ENCODE peak calls at places on chromosomes 5 and 9, in four cellular contexts. One of them, this sample, is unnamed.
A peak's percentile ranks its signal among the peaks of the same experiment; 100 is the strongest.

GRCh38 chr5:124736111-124736813 is 10.2 kb downstream of the ZNF608 start:
- DNase-seq in heart right ventricle: no peak
- DNase-seq in small intestine: peak; percentile 71
- DNase-seq in A549: no peak
- DNase-seq in this sample: no peak

GRCh38 chr9:138097501-138097991 is 220.0 kb downstream of the CACNA1B start:
- DNase-seq in small intestine: no peak
- DNase-seq in A549: no peak
- DNase-seq in heart right ventricle: no peak
- DNase-seq in this sample: no peak

GRCh38 chr5:80246995-80247729 is 8.7 kb downstream of the SERINC5 start:
- DNase-seq in A549: peak; percentile 70
- DNase-seq in heart right ventricle: peak; percentile 52
- DNase-seq in small intestine: peak; percentile 87
- DNase-seq in this sample: peak; percentile 32

GRCh38 chr5:10913846-10914245 is 152.8 kb upstream of the DAP start:
- DNase-seq in heart right ventricle: no peak
- DNase-seq in A549: peak; percentile 38
- DNase-seq in small intestine: peak; percentile 25
- DNase-seq in this sample: no peak

GRCh38 chr5:150261231-150261630 is 28.3 kb downstream of the CAMK2A start:
- DNase-seq in small intestine: no peak
- DNase-seq in heart right ventricle: no peak
- DNase-seq in A549: no peak
- DNase-seq in this sample: no peak

GRCh38 chr9:9771314-9771713 is 841.5 kb downstream of the PTPRD start:
- DNase-seq in A549: no peak
- DNase-seq in small intestine: no peak
- DNase-seq in heart right ventricle: no peak
- DNase-seq in this sample: no peak

GRCh38 chr5:124670672-124671592 is 75.5 kb downstream of the ZNF608 start:
- DNase-seq in A549: no peak
- DNase-seq in small intestine: no peak
- DNase-seq in heart right ventricle: no peak
- DNase-seq in this sample: no peak

GRCh38 chr5:137506296-137506695 is 7.2 kb upstream of the SPOCK1 start:
- DNase-seq in heart right ventricle: no peak
- DNase-seq in A549: no peak
- DNase-seq in small intestine: no peak
- DNase-seq in this sample: no peak

GRCh38 chr9:5799314-5799713 is 33.6 kb downstream of the ERMP1 start:
- DNase-seq in A549: peak; percentile 73
- DNase-seq in small intestine: peak; percentile 49
- DNase-seq in heart right ventricle: no peak
- DNase-seq in this sample: no peak

GRCh38 chr9:88742483-88742882 is 207.5 kb downstream of the NXNL2 start:
- DNase-seq in A549: no peak
- DNase-seq in small intestine: no peak
- DNase-seq in heart right ventricle: no peak
- DNase-seq in this sample: no peak

GRCh38 chr5:147234825-147235635 is at the start of gene STK32A:
- DNase-seq in heart right ventricle: no peak
- DNase-seq in A549: peak; percentile 42
- DNase-seq in small intestine: peak; percentile 5
- DNase-seq in this sample: peak; percentile 34

DNA sequence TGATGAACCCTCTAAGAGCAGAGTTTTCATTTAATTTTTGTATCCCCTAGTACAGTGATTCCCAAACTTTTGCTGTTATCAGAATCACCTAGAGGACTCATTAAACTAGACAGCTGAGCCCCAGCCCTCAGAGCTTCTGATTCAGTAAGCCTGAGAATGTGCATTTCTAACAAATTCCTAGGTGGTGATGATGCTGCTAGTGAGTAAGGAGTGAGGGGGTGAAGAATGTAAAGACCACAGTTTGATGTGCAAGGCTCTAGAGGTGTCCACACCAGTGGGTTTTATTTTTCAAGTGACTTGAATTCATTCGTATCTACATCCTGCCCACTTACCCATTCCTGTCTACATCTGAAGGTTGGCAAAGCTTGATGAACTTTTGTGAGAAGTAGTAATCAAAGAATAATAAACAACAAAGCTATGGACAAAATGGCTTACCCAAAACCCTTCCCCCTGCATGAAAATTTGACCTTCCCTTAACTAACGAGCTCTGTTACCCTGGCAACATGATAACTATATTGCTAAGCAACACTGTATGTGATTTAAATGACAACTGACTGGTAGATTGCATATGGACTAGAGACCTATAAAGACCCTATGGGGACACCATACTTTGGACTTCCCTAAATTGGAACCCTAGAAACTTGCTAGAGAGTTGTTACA is 35.2 kb downstream of the DTWD2 start:
- DNase-seq in heart right ventricle: no peak
- DNase-seq in A549: no peak
- DNase-seq in small intestine: no peak
- DNase-seq in this sample: no peak
- H3K4me3 ChIP-seq in heart right ventricle: no peak overlapping the region
- H3K4me3 ChIP-seq in A549: no peak overlapping the region
- H3K4me3 ChIP-seq in small intestine: no peak overlapping the region
- H3K4me3 ChIP-seq in this sample: no peak overlapping the region

DNA sequence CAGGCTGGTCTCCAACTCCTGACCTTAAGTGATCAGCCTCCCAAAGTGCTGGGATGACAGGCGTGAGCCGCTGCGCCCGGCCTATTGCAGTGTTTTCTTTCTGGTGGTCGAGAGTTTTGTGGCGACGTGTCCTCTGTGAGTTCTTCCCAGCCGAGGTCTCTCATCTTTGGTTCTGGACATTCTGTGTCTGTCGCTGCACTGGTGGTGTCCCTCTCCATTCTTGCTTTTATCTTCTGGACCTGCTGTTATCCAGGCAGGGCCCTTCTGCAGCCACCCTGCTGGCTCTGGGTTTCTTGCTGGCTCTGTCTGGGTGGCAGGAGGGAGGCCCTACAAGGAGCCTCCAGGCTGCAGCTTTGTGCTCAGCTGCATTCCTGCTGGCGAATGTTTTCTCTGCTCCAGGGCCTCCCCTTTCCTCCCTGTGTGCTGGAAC is 49.1 kb upstream of the EXOC3 start:
- DNase-seq in A549: no peak
- DNase-seq in small intestine: no peak
- DNase-seq in heart right ventricle: no peak
- DNase-seq in this sample: no peak
- H3K4me3 ChIP-seq in A549: no peak overlapping the region
- H3K4me3 ChIP-seq in small intestine: no peak overlapping the region
- H3K4me3 ChIP-seq in heart right ventricle: no peak overlapping the region
- H3K4me3 ChIP-seq in this sample: no peak overlapping the region

GRCh38 chr5:140017397-140018095 is 25.6 kb downstream of the NRG2 start:
- DNase-seq in small intestine: no peak
- DNase-seq in heart right ventricle: no peak
- DNase-seq in A549: no peak
- DNase-seq in this sample: no peak
- H3K4me3 ChIP-seq in small intestine: no peak overlapping the region
- H3K4me3 ChIP-seq in heart right ventricle: no peak overlapping the region
- H3K4me3 ChIP-seq in A549: no peak overlapping the region
- H3K4me3 ChIP-seq in this sample: no peak overlapping the region

GRCh38 chr9:96460470-96460869 is 10.5 kb downstream of the HABP4 start:
- DNase-seq in small intestine: no peak
- DNase-seq in A549: no peak
- DNase-seq in heart right ventricle: no peak
- DNase-seq in this sample: no peak
- H3K4me3 ChIP-seq in small intestine: no peak overlapping the region
- H3K4me3 ChIP-seq in A549: no peak overlapping the region
- H3K4me3 ChIP-seq in heart right ventricle: no peak overlapping the region
- H3K4me3 ChIP-seq in this sample: no peak overlapping the region

GRCh38 chr9:127958728-127959127 is 21.1 kb upstream of the DPM2 start:
- DNase-seq in heart right ventricle: no peak
- DNase-seq in small intestine: no peak
- DNase-seq in A549: no peak
- DNase-seq in this sample: no peak

GRCh38 chr9:127953768-127954505 is 16.3 kb upstream of the DPM2 start:
- DNase-seq in A549: no peak
- DNase-seq in small intestine: no peak
- DNase-seq in heart right ventricle: no peak
- DNase-seq in this sample: no peak

GRCh38 chr9:127959841-127960409 is 20.9 kb downstream of the EEIG1 start:
- DNase-seq in A549: no peak
- DNase-seq in heart right ventricle: no peak
- DNase-seq in small intestine: no peak
- DNase-seq in this sample: no peak

GRCh38 chr9:127954831-127955293 is 17.2 kb upstream of the DPM2 start:
- DNase-seq in A549: no peak
- DNase-seq in small intestine: no peak
- DNase-seq in heart right ventricle: no peak
- DNase-seq in this sample: no peak

DNA sequence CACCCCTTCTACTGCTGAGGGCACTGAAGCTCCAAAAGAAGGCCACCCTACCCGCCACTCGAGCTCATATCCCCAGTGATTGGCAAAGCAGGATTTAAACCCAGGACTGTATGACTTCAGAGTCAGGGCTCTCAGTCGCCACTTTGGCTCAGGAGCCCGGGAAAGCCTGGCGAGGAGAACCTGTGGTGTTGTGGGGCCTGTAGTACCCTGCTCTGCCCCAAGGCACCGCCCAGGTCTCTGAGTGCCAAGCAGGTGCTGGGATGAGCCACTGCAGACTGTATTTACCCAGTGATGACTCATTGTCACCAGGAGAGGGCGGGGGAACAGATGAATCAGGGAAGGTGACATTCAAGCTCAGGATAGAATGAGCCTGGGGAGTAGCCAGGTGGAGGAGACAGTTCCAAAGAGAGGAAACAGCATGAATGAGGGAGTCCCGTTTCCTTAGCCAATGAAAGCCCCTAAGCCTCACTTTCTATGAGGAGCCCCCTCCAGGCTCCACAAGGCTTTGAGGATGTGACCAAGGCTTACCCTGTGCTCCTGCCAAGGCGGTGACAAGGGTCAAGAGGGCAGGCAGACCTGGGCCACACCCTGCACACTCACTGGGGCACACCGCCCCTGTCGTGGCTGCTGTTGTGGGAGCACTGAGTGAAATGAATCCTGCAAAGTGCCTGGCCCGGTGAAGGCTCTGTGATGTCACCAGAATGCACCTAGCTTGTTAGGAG is 17.8 kb upstream of the DPM2 start:
- DNase-seq in heart right ventricle: peak; percentile 68
- DNase-seq in A549: peak; percentile 89
- DNase-seq in small intestine: peak; percentile 99
- DNase-seq in this sample: peak; percentile 54
- H3K4me3 ChIP-seq in heart right ventricle: no peak overlapping the region
- H3K4me3 ChIP-seq in A549: peak overlapping the region; percentile 12
- H3K4me3 ChIP-seq in small intestine: no peak overlapping the region
- H3K4me3 ChIP-seq in this sample: no peak overlapping the region

GRCh38 chr9:13186774-13187173 is 92.7 kb downstream of the MPDZ start:
- DNase-seq in small intestine: peak; percentile 3
- DNase-seq in A549: no peak
- DNase-seq in heart right ventricle: no peak
- DNase-seq in this sample: no peak
- H3K4me3 ChIP-seq in small intestine: no peak overlapping the region
- H3K4me3 ChIP-seq in A549: no peak overlapping the region
- H3K4me3 ChIP-seq in heart right ventricle: no peak overlapping the region
- H3K4me3 ChIP-seq in this sample: no peak overlapping the region

GRCh38 chr9:20418485-20418884 is 203.8 kb downstream of the MLLT3 start:
- DNase-seq in heart right ventricle: no peak
- DNase-seq in small intestine: no peak
- DNase-seq in A549: no peak
- DNase-seq in this sample: no peak

GRCh38 chr9:20414150-20414549 is 208.1 kb downstream of the MLLT3 start:
- DNase-seq in small intestine: no peak
- DNase-seq in A549: no peak
- DNase-seq in heart right ventricle: no peak
- DNase-seq in this sample: no peak

GRCh38 chr9:20419552-20419951 is 202.7 kb downstream of the MLLT3 start:
- DNase-seq in A549: no peak
- DNase-seq in small intestine: no peak
- DNase-seq in heart right ventricle: no peak
- DNase-seq in this sample: no peak

DNA sequence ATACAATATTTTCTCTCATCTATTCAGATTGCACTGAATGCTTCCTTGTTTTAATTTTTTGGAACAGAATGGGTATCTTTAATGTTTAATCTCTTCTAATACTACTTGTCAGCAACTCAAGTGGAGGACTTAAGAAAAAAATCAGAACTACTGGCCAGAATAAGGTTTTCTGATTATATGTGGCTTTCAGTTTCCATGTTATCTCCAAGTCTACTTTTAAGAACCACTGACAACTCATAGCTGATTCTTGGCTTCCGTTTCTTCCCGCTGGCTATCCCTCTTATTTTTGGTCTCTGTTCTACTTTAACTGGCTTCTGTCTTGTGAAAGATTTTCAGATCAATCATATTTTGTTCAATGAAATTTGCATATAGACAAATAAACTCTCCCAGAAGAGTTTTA is 204.6 kb downstream of the MLLT3 start:
- DNase-seq in small intestine: no peak
- DNase-seq in heart right ventricle: no peak
- DNase-seq in A549: no peak
- DNase-seq in this sample: no peak
- H3K4me3 ChIP-seq in small intestine: no peak overlapping the region
- H3K4me3 ChIP-seq in heart right ventricle: no peak overlapping the region
- H3K4me3 ChIP-seq in A549: no peak overlapping the region
- H3K4me3 ChIP-seq in this sample: no peak overlapping the region

GRCh38 chr5:135186662-135187522 is 152.9 kb upstream of the PITX1 start:
- DNase-seq in A549: peak; percentile 25
- DNase-seq in heart right ventricle: no peak
- DNase-seq in small intestine: peak; percentile 69
- DNase-seq in this sample: no peak
- H3K4me3 ChIP-seq in A549: no peak overlapping the region
- H3K4me3 ChIP-seq in heart right ventricle: no peak overlapping the region
- H3K4me3 ChIP-seq in small intestine: no peak overlapping the region
- H3K4me3 ChIP-seq in this sample: no peak overlapping the region

GRCh38 chr5:179624841-179625271 is 1.4 kb upstream of the HNRNPH1 start:
- DNase-seq in small intestine: no peak
- DNase-seq in A549: no peak
- DNase-seq in heart right ventricle: no peak
- DNase-seq in this sample: no peak
- H3K4me3 ChIP-seq in small intestine: no peak overlapping the region
- H3K4me3 ChIP-seq in A549: no peak overlapping the region
- H3K4me3 ChIP-seq in heart right ventricle: no peak overlapping the region
- H3K4me3 ChIP-seq in this sample: peak overlapping the region; percentile 99